ENCODE peak calls at places on chromosomes 4 and X, in nine cellular contexts. U is HepG2, T is endothelial cell of umbilical vein, L is prostate gland, Y is pancreas, K is mammary epithelial cell, N is hepatocyte, P is right lobe of liver, O is mesendoderm. G is an unnamed sample.

GRCh38 chr4:76087007-76087769 is 12.7 kb downstream of the ART3 start:
- DNase-seq in U (peak), T (peak), N (peak), L (peak), P (no peak), K (peak), O (peak), Y (peak), G (no peak)

GRCh38 chrX:112043997-112044396 is 38.6 kb downstream of the TRPC5 start:
- DNase-seq in P (no peak), T (no peak), U (no peak), K (no peak), N (peak), Y (no peak), L (no peak), O (peak), G (no peak)

GRCh38 chr4:152463562-152463961 is 72.3 kb downstream of the FBXW7 start:
- DNase-seq in U (no peak), T (no peak), L (no peak), P (no peak), Y (no peak), N (no peak), K (no peak), O (no peak), G (no peak)

GRCh38 chr4:126775485-126776106 is 857.2 kb upstream of the INTU start:
- DNase-seq in L (no peak), Y (no peak), K (no peak), P (no peak), T (no peak), O (no peak), U (no peak), N (no peak), G (no peak)

GRCh38 chrX:147859666-147860065 is 52.1 kb upstream of the FMR1 start:
- DNase-seq in L (no peak), Y (no peak), O (no peak), T (no peak), U (no peak), N (no peak), K (no peak), P (no peak), G (no peak)

GRCh38 chr4:62135565-62136156 is 935.5 kb downstream of the ADGRL3 start:
- DNase-seq in P (no peak), Y (no peak), T (no peak), N (no peak), U (no peak), K (no peak), L (no peak), O (no peak), G (no peak)

GRCh38 chr4:176334066-176334465 is 14.3 kb downstream of the SPCS3 start:
- DNase-seq in Y (no peak), P (no peak), L (no peak), U (no peak), O (peak), T (no peak), K (no peak), N (peak), G (no peak)

GRCh38 chr4:37644962-37645361 is 41.2 kb downstream of the RELL1 start:
- DNase-seq in U (no peak), K (no peak), T (no peak), N (no peak), P (peak), O (no peak), L (no peak), Y (no peak), G (no peak)

GRCh38 chr4:82792912-82793649 is 5.5 kb downstream of the SCD5 start:
- DNase-seq in L (no peak), N (no peak), O (no peak), Y (no peak), P (no peak), K (no peak), U (no peak), T (no peak), G (no peak)

GRCh38 chr4:38128478-38129451 is 168.6 kb downstream of the PTTG2 start:
- DNase-seq in P (no peak), U (peak), K (peak), Y (no peak), O (peak), T (no peak), N (no peak), L (no peak), G (no peak)

GRCh38 chr4:15756361-15756861 is 21.7 kb upstream of the CD38 start:
- DNase-seq in T (no peak), K (peak), Y (no peak), P (no peak), U (peak), O (no peak), L (no peak), N (no peak), G (no peak)

GRCh38 chr4:28555851-28556250 is 1695.2 kb downstream of the STIM2 start:
- DNase-seq in N (no peak), O (no peak), L (no peak), U (no peak), T (peak), Y (no peak), P (no peak), K (no peak), G (no peak)

GRCh38 chr4:68891679-68892078 is 59.9 kb downstream of the UGT2A3 start:
- DNase-seq in Y (no peak), P (no peak), O (no peak), L (no peak), N (no peak), T (no peak), U (no peak), K (no peak), G (no peak)

GRCh38 chr4:153261431-153261830 is 57.2 kb downstream of the TRIM2 start:
- DNase-seq in U (no peak), P (no peak), T (no peak), L (no peak), O (no peak), N (no peak), K (no peak), Y (no peak), G (no peak)

GRCh38 chrX:29040160-29040559 is 452.9 kb downstream of the IL1RAPL1 start:
- DNase-seq in U (no peak), P (no peak), Y (no peak), L (no peak), T (no peak), K (no peak), N (no peak), O (no peak), G (no peak)

GRCh38 chrX:148380614-148381561 is 119.5 kb upstream of the AFF2 start:
- DNase-seq in N (peak), P (no peak), Y (no peak), O (peak), K (peak), L (no peak), T (no peak), U (no peak), G (no peak)

GRCh38 chr4:76989391-76990061 is 40.0 kb downstream of the SEPTIN11 start:
- DNase-seq in Y (no peak), P (no peak), N (no peak), U (no peak), L (no peak), T (no peak), K (no peak), O (no peak), G (no peak)

GRCh38 chrX:123964155-123964554 is 2.6 kb downstream of the STAG2 start:
- DNase-seq in U (no peak), K (no peak), L (no peak), Y (no peak), O (peak), T (peak), P (no peak), N (no peak), G (no peak)

GRCh38 chrX:93874554-93874953 is 200.5 kb downstream of the FAM133A start:
- DNase-seq in Y (no peak), K (peak), U (peak), O (peak), N (peak), P (no peak), L (no peak), T (no peak), G (no peak)

GRCh38 chrX:30308263-30309138 is 689 bp downstream of the NR0B1 start:
- DNase-seq in K (no peak), Y (peak), U (no peak), T (peak), P (no peak), O (peak), L (no peak), N (peak), G (no peak)

GRCh38 chrX:46803140-46803539 is 33.7 kb upstream of the RP2 start:
- DNase-seq in U (peak), N (no peak), T (no peak), P (no peak), K (no peak), Y (no peak), L (no peak), O (no peak), G (no peak)

GRCh38 chrX:88603237-88603636 is 143.8 kb upstream of the CPXCR1 start:
- DNase-seq in L (no peak), U (no peak), T (no peak), N (no peak), P (no peak), Y (no peak), K (no peak), O (peak), G (no peak)

GRCh38 chrX:71954458-71954857 is 43.8 kb downstream of the NHSL2 start:
- DNase-seq in N (no peak), Y (no peak), L (no peak), U (no peak), O (no peak), P (peak), T (peak), K (no peak), G (no peak)

GRCh38 chrX:20320461-20321159 is 53.9 kb upstream of the RPS6KA3 start:
- DNase-seq in U (peak), N (no peak), P (no peak), Y (no peak), L (no peak), T (no peak), K (no peak), O (no peak), G (no peak)

GRCh38 chrX:39836802-39837420 is 260.8 kb downstream of the BCOR start:
- DNase-seq in L (no peak), O (no peak), T (no peak), P (no peak), K (no peak), N (no peak), U (no peak), Y (no peak), G (no peak)

GRCh38 chr4:78689700-78690318 is 86.3 kb upstream of the BMP2K start:
- DNase-seq in Y (no peak), N (no peak), U (no peak), O (no peak), T (no peak), P (no peak), K (no peak), L (no peak), G (no peak)

GRCh38 chr4:22070256-22070655 is 121.7 kb upstream of the KCNIP4 start:
- DNase-seq in K (no peak), N (no peak), Y (no peak), U (no peak), T (no peak), O (peak), L (no peak), P (no peak), G (no peak)

GRCh38 chr4:168575473-168575872 is 78.6 kb downstream of the PALLD start:
- DNase-seq in Y (no peak), L (no peak), P (no peak), O (no peak), N (no peak), T (no peak), K (no peak), U (no peak), G (no peak)

GRCh38 chr4:168573870-168574269 is 77.0 kb downstream of the PALLD start:
- DNase-seq in P (no peak), U (no peak), N (no peak), T (no peak), L (no peak), O (no peak), K (no peak), Y (no peak), G (no peak)

GRCh38 chr4:168580228-168580627 is 83.4 kb downstream of the PALLD start:
- DNase-seq in L (no peak), N (no peak), P (no peak), Y (no peak), O (no peak), U (no peak), T (no peak), K (no peak), G (no peak)

GRCh38 chr4:168574581-168575295 is 77.9 kb downstream of the PALLD start:
- DNase-seq in O (no peak), K (peak), P (no peak), Y (no peak), T (peak), U (no peak), L (no peak), N (no peak), G (no peak)

GRCh38 chr4:168577624-168578023 is 80.8 kb downstream of the PALLD start:
- DNase-seq in L (no peak), P (no peak), O (no peak), Y (no peak), K (no peak), T (no peak), U (no peak), N (no peak), G (no peak)
- H3K27ac ChIP-seq in L (no peak), P (no peak), O (no peak), Y (no peak), K (no peak), T (no peak), U (no peak), N (no peak), G (no peak)

GRCh38 chr4:119728692-119729593 is 100.3 kb upstream of the PDE5A start:
- DNase-seq in O (no peak), Y (no peak), P (no peak), K (peak), N (no peak), L (no peak), U (no peak), T (no peak), G (no peak)
- H3K27ac ChIP-seq in O (no peak), Y (peak), P (no peak), K (no peak), N (peak), L (no peak), U (no peak), T (no peak), G (no peak)

GRCh38 chrX:10135561-10136399 is 21.0 kb upstream of the CLCN4 start:
- DNase-seq in T (no peak), Y (no peak), U (no peak), O (no peak), N (no peak), P (no peak), K (no peak), L (no peak), G (peak)
- H3K27ac ChIP-seq in T (no peak), Y (no peak), U (no peak), O (no peak), N (no peak), P (no peak), K (no peak), L (no peak), G (no peak)

DNA sequence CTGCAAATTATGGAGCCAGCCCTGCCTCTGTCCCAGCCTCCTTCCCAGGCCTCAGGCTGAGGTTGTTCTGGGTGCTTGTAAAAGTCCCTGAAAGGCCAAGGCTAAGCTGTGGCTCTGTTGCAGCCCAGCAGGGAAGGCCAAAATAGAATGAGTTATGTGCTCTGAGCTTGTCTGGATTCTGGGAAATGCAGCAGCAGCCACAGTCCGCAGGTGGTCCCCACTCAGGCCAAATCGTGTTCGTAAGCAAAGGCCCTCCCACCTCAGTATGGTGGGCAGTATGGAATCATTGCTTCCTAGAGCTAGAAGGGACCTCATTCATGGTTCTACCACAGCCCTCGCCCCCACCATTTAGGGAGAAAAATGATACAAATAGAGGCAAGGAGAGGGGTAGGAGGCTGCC is 4.7 kb upstream of the TCEAL1 start:
- DNase-seq in U (no peak), Y (no peak), N (no peak), L (no peak), K (no peak), T (no peak), O (no peak), P (no peak), G (no peak)
- H3K27ac ChIP-seq in U (no peak), Y (peak), N (peak), L (peak), K (peak), T (no peak), O (no peak), P (no peak), G (no peak)

GRCh38 chrX:23803931-23804381 is 21.0 kb downstream of the SAT1 start:
- DNase-seq in P (no peak), Y (no peak), K (peak), O (no peak), U (peak), N (peak), T (peak), L (peak), G (no peak)
- H3K27ac ChIP-seq in P (no peak), Y (peak), K (peak), O (no peak), U (peak), N (peak), T (peak), L (peak), G (peak)

GRCh38 chrX:150084474-150085229 is 146.4 kb upstream of the EOLA2 start:
- DNase-seq in L (peak), T (peak), N (no peak), K (peak), O (no peak), U (no peak), P (no peak), Y (no peak), G (no peak)
- H3K27ac ChIP-seq in L (peak), T (peak), N (no peak), K (no peak), O (no peak), U (no peak), P (no peak), Y (no peak), G (no peak)

DNA sequence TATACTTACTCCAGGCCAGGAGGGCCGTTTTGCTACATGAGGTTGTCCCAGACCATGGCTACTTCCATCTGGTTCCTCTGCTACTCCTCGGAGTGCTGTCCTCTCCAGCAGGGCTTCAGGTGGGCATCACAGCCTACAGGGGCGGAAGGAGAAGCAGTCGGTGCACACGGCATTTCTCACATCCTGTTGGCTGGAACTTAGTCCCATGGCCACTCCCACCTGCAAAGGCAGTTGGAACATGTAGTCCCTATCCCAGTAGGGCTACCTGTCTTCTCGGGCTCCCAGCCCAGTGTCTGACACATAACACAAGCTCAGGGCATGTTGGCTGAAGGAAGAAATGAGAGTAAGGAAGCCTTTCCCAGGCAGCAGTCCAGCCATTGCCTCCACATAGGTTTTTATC is 7.7 kb upstream of the STK32B start:
- DNase-seq in K (no peak), P (no peak), N (no peak), Y (no peak), L (no peak), O (peak), T (no peak), U (no peak), G (no peak)
- H3K27ac ChIP-seq in K (no peak), P (no peak), N (no peak), Y (no peak), L (no peak), O (no peak), T (no peak), U (no peak), G (no peak)

DNA sequence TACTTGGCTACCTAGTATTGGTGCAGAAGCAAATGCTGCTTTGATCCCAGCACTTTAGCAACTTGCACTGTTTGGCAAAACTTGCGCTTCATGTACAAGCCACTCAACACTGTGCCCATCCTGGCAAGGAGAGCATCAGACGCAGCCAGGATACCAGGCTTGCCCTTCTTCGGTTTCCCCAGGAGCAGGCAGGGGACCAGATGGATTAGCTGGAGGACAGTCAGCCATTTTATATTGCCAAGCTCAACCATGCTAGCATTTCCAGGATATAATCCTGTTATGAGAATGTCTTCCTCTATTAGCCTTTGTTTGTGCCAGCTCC is 69.2 kb downstream of the HMGB2 start:
- DNase-seq in U (no peak), Y (no peak), K (no peak), O (no peak), P (no peak), N (no peak), T (no peak), L (no peak), G (no peak)
- H3K27ac ChIP-seq in U (no peak), Y (no peak), K (no peak), O (no peak), P (no peak), N (no peak), T (no peak), L (no peak), G (no peak)

GRCh38 chrX:23287191-23287764 is 47.4 kb upstream of the PTCHD1 start:
- DNase-seq in U (no peak), O (no peak), L (no peak), K (no peak), Y (no peak), T (no peak), N (no peak), P (no peak), G (no peak)
- H3K27ac ChIP-seq in U (no peak), O (no peak), L (no peak), K (no peak), Y (no peak), T (no peak), N (no peak), P (no peak), G (no peak)

DNA sequence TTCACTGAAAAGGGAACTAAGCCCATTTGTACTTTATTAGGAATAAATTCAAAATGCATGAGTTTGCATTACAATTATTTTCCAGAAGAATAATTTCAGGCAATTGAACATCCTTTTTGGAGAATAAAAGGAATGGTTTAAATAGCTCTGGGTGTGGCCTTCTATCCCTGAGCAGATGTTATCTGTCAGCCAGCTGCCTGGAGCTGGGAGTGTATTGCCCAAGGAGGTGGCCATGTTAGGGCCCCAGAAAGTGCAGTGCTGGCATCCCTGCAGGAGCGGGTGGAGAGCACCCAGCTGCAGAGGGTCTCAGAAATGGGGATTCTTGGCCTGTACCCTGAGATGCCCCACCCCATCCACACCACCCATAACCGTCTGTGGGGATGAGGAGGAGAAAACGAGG is 21.6 kb upstream of the VEGFD start:
- DNase-seq in O (no peak), L (no peak), Y (no peak), T (no peak), P (no peak), N (peak), U (no peak), K (no peak), G (no peak)
- H3K27ac ChIP-seq in O (no peak), L (no peak), Y (no peak), T (no peak), P (no peak), N (no peak), U (no peak), K (no peak), G (no peak)